ENCODE peak calls at places on chromosome 2, in four cellular contexts. One of them, this sample, is unnamed.
A peak's percentile ranks its signal among the peaks of the same experiment; 100 is the strongest.

GRCh38 chr2:76019130-76019529 is 308.4 kb upstream of the GCFC2 start:
- DNase-seq in COR-L47: no peak
- DNase-seq in psoas muscle: no peak
- DNase-seq in NB4: no peak
- DNase-seq in this sample: no peak

GRCh38 chr2:241391892-241392665 is 36.0 kb downstream of the FARP2 start:
- DNase-seq in COR-L47: no peak
- DNase-seq in psoas muscle: no peak
- DNase-seq in NB4: peak; percentile 45
- DNase-seq in this sample: no peak

GRCh38 chr2:170716851-170717598 is 1.9 kb downstream of the SP5 start:
- DNase-seq in COR-L47: no peak
- DNase-seq in psoas muscle: peak; percentile 73
- DNase-seq in NB4: no peak
- DNase-seq in this sample: no peak

GRCh38 chr2:44616616-44617266 is 255.0 kb downstream of the CAMKMT start:
- DNase-seq in COR-L47: no peak
- DNase-seq in psoas muscle: no peak
- DNase-seq in NB4: no peak
- DNase-seq in this sample: no peak

GRCh38 chr2:163834221-163834620 is 98.4 kb upstream of the FIGN start:
- DNase-seq in COR-L47: no peak
- DNase-seq in psoas muscle: no peak
- DNase-seq in NB4: no peak
- DNase-seq in this sample: no peak

GRCh38 chr2:188450740-188451480 is 159.2 kb downstream of the GULP1 start:
- DNase-seq in COR-L47: no peak
- DNase-seq in psoas muscle: no peak
- DNase-seq in NB4: no peak
- DNase-seq in this sample: no peak

GRCh38 chr2:38045811-38046210 is 30.1 kb downstream of the CYP1B1 start:
- DNase-seq in COR-L47: no peak
- DNase-seq in psoas muscle: no peak
- DNase-seq in NB4: no peak
- DNase-seq in this sample: no peak

GRCh38 chr2:99205491-99205890 is 24.5 kb downstream of the MRPL30 start:
- DNase-seq in COR-L47: no peak
- DNase-seq in psoas muscle: no peak
- DNase-seq in NB4: no peak
- DNase-seq in this sample: no peak

GRCh38 chr2:170155022-170155722 is 22.8 kb upstream of the MYO3B start:
- DNase-seq in COR-L47: no peak
- DNase-seq in psoas muscle: no peak
- DNase-seq in NB4: no peak
- DNase-seq in this sample: no peak

GRCh38 chr2:218876562-218877219 is 4.0 kb upstream of the WNT10A start:
- DNase-seq in COR-L47: peak; percentile 63
- DNase-seq in psoas muscle: peak; percentile 67
- DNase-seq in NB4: peak; percentile 74
- DNase-seq in this sample: no peak

GRCh38 chr2:46241344-46241743 is 55.9 kb upstream of the EPAS1 start:
- DNase-seq in COR-L47: no peak
- DNase-seq in psoas muscle: no peak
- DNase-seq in NB4: peak; percentile 27
- DNase-seq in this sample: no peak

GRCh38 chr2:54964271-54964670 is 86.0 kb downstream of the RTN4 start:
- DNase-seq in COR-L47: no peak
- DNase-seq in psoas muscle: no peak
- DNase-seq in NB4: no peak
- DNase-seq in this sample: no peak

GRCh38 chr2:235740821-235741220 is 247.0 kb downstream of the AGAP1 start:
- DNase-seq in COR-L47: peak; percentile 9
- DNase-seq in psoas muscle: no peak
- DNase-seq in NB4: peak; percentile 48
- DNase-seq in this sample: no peak

GRCh38 chr2:75199428-75200011 is at the start of gene TACR1:
- DNase-seq in COR-L47: peak; percentile 67
- DNase-seq in psoas muscle: peak; percentile 84
- DNase-seq in NB4: peak; percentile 9
- DNase-seq in this sample: peak; percentile 74

GRCh38 chr2:218857371-218858137 is 2.1 kb upstream of the WNT6 start:
- DNase-seq in COR-L47: peak; percentile 82
- DNase-seq in psoas muscle: peak; percentile 27
- DNase-seq in NB4: no peak
- DNase-seq in this sample: no peak

This sample was measured in pancreas.